ENCODE peak calls at places on chromosome 6, in eight cellular contexts. One of them, this sample, is unnamed.

GRCh38 chr6:47484616-47485015 is 7.0 kb downstream of the CD2AP start:
- DNase-seq in NCI-H1092 treated with DMSO at 0.1 percent for 48 hours: peak
- DNase-seq in left ventricle myocardium superior: no peak
- DNase-seq in NCI-H460: no peak
- DNase-seq in GM03348: peak
- DNase-seq in endothelial cell of umbilical vein: no peak
- DNase-seq in tibial artery: no peak
- DNase-seq in colonic mucosa: no peak
- DNase-seq in this sample: no peak

GRCh38 chr6:157268835-157269234 is 54.5 kb downstream of the TMEM242 start:
- DNase-seq in NCI-H1092 treated with DMSO at 0.1 percent for 48 hours: no peak
- DNase-seq in GM03348: no peak
- DNase-seq in NCI-H460: no peak
- DNase-seq in left ventricle myocardium superior: no peak
- DNase-seq in colonic mucosa: no peak
- DNase-seq in endothelial cell of umbilical vein: no peak
- DNase-seq in tibial artery: peak
- DNase-seq in this sample: no peak

GRCh38 chr6:89047473-89047872 is 33.1 kb upstream of the PNRC1 start:
- DNase-seq in tibial artery: no peak
- DNase-seq in endothelial cell of umbilical vein: no peak
- DNase-seq in NCI-H460: no peak
- DNase-seq in left ventricle myocardium superior: no peak
- DNase-seq in colonic mucosa: no peak
- DNase-seq in GM03348: no peak
- DNase-seq in NCI-H1092 treated with DMSO at 0.1 percent for 48 hours: no peak
- DNase-seq in this sample: no peak

GRCh38 chr6:36829919-36830544 is 9.2 kb downstream of the CPNE5 start:
- DNase-seq in GM03348: peak
- DNase-seq in endothelial cell of umbilical vein: peak
- DNase-seq in colonic mucosa: peak
- DNase-seq in tibial artery: peak
- DNase-seq in left ventricle myocardium superior: peak
- DNase-seq in NCI-H1092 treated with DMSO at 0.1 percent for 48 hours: peak
- DNase-seq in NCI-H460: no peak
- DNase-seq in this sample: no peak

GRCh38 chr6:50842861-50843384 is 24.3 kb downstream of the TFAP2B start:
- DNase-seq in colonic mucosa: no peak
- DNase-seq in tibial artery: no peak
- DNase-seq in left ventricle myocardium superior: no peak
- DNase-seq in GM03348: no peak
- DNase-seq in NCI-H460: no peak
- DNase-seq in endothelial cell of umbilical vein: no peak
- DNase-seq in NCI-H1092 treated with DMSO at 0.1 percent for 48 hours: no peak
- DNase-seq in this sample: no peak

GRCh38 chr6:71887006-71887743 is 825 bp downstream of the RIMS1 start:
- DNase-seq in tibial artery: no peak
- DNase-seq in GM03348: peak
- DNase-seq in endothelial cell of umbilical vein: peak
- DNase-seq in NCI-H460: no peak
- DNase-seq in NCI-H1092 treated with DMSO at 0.1 percent for 48 hours: no peak
- DNase-seq in colonic mucosa: no peak
- DNase-seq in left ventricle myocardium superior: no peak
- DNase-seq in this sample: no peak

GRCh38 chr6:164344801-164345291 is 930.3 kb downstream of the QKI start:
- DNase-seq in tibial artery: no peak
- DNase-seq in NCI-H1092 treated with DMSO at 0.1 percent for 48 hours: no peak
- DNase-seq in endothelial cell of umbilical vein: no peak
- DNase-seq in GM03348: no peak
- DNase-seq in left ventricle myocardium superior: peak
- DNase-seq in NCI-H460: no peak
- DNase-seq in colonic mucosa: no peak
- DNase-seq in this sample: no peak

GRCh38 chr6:126721581-126722145 is 381.7 kb downstream of the CENPW start:
- DNase-seq in left ventricle myocardium superior: no peak
- DNase-seq in endothelial cell of umbilical vein: peak
- DNase-seq in tibial artery: no peak
- DNase-seq in colonic mucosa: no peak
- DNase-seq in GM03348: peak
- DNase-seq in NCI-H1092 treated with DMSO at 0.1 percent for 48 hours: no peak
- DNase-seq in NCI-H460: no peak
- DNase-seq in this sample: peak

GRCh38 chr6:137880633-137881521 is 13.8 kb downstream of the TNFAIP3 start:
- DNase-seq in GM03348: no peak
- DNase-seq in NCI-H460: no peak
- DNase-seq in NCI-H1092 treated with DMSO at 0.1 percent for 48 hours: no peak
- DNase-seq in tibial artery: no peak
- DNase-seq in endothelial cell of umbilical vein: no peak
- DNase-seq in left ventricle myocardium superior: peak
- DNase-seq in colonic mucosa: no peak
- DNase-seq in this sample: no peak

GRCh38 chr6:168208436-168208835 is 111.1 kb downstream of the DACT2 start:
- DNase-seq in GM03348: no peak
- DNase-seq in endothelial cell of umbilical vein: no peak
- DNase-seq in NCI-H460: no peak
- DNase-seq in colonic mucosa: no peak
- DNase-seq in left ventricle myocardium superior: no peak
- DNase-seq in NCI-H1092 treated with DMSO at 0.1 percent for 48 hours: no peak
- DNase-seq in tibial artery: no peak
- DNase-seq in this sample: no peak

GRCh38 chr6:15513801-15514711 is 148.8 kb downstream of the DTNBP1 start:
- DNase-seq in left ventricle myocardium superior: no peak
- DNase-seq in tibial artery: no peak
- DNase-seq in NCI-H1092 treated with DMSO at 0.1 percent for 48 hours: no peak
- DNase-seq in GM03348: no peak
- DNase-seq in endothelial cell of umbilical vein: no peak
- DNase-seq in colonic mucosa: no peak
- DNase-seq in NCI-H460: no peak
- DNase-seq in this sample: no peak

This sample was measured in HFF-Myc.